ENCODE peak calls at places on chromosomes 12 and 14, in seven cellular contexts. S is NAMALWA; G is NCI-H510A treated with DMSO at 0.1 percent for 48 hours; Q is ACHN; Y is NCI-H460; E is T-helper 9 cell; N is activated CD4-positive, alpha-beta T cell treated with anti-CD3 and anti-CD28 coated beads for 48 hours. O is an unnamed sample.

GRCh38 chr14:38210168-38210567 is 2.5 kb downstream of the SSTR1 start:
- DNase-seq in E (no peak), N (no peak), S (no peak), Y (no peak), Q (no peak), G (peak), O (no peak)

GRCh38 chr12:2692156-2692555 is 102.6 kb upstream of the FKBP4 start:
- DNase-seq in Y (no peak), G (peak), Q (no peak), S (peak), N (peak), E (no peak), O (no peak)

GRCh38 chr12:96258451-96258933 is 64.3 kb downstream of the ELK3 start:
- DNase-seq in G (no peak), N (no peak), S (no peak), E (no peak), Q (no peak), Y (no peak), O (no peak)

GRCh38 chr12:99915251-99916082 is 69.3 kb downstream of the ANKS1B start:
- DNase-seq in N (no peak), E (no peak), G (no peak), Q (peak), Y (no peak), S (no peak), O (no peak)

GRCh38 chr14:24806061-24806678 is 172.2 kb upstream of the GZMB start:
- DNase-seq in N (peak), G (peak), S (peak), Y (peak), E (no peak), Q (peak), O (peak)

GRCh38 chr12:73226585-73226984 is 954.4 kb downstream of the TRHDE start:
- DNase-seq in E (no peak), G (no peak), Y (no peak), S (no peak), N (no peak), Q (no peak), O (no peak)

GRCh38 chr14:56378474-56378873 is 201.1 kb upstream of the TMEM260 start:
- DNase-seq in Q (no peak), G (no peak), S (no peak), Y (no peak), N (no peak), E (no peak), O (no peak)

GRCh38 chr12:5262450-5262849 is 169.5 kb upstream of the NTF3 start:
- DNase-seq in G (no peak), N (no peak), Y (no peak), E (no peak), Q (no peak), S (no peak), O (no peak)

GRCh38 chr14:76930549-76930948 is 98.0 kb downstream of the IRF2BPL start:
- DNase-seq in Y (no peak), N (no peak), Q (no peak), G (no peak), E (no peak), S (no peak), O (no peak)

GRCh38 chr14:67319142-67319541 is 40.5 kb downstream of the ATP6V1D start:
- DNase-seq in S (no peak), E (no peak), G (no peak), Q (no peak), Y (no peak), N (no peak), O (no peak)

GRCh38 chr12:68428724-68429580 is 96.8 kb upstream of the MDM1 start:
- DNase-seq in G (no peak), E (no peak), S (no peak), Y (no peak), N (no peak), Q (peak), O (no peak)

GRCh38 chr14:87067597-87067996 is 925.4 kb downstream of the GALC start:
- DNase-seq in S (no peak), E (no peak), N (no peak), Y (no peak), Q (no peak), G (no peak), O (no peak)

GRCh38 chr12:53224268-53224896 is 7.6 kb downstream of the RARG start:
- DNase-seq in Y (no peak), Q (peak), E (no peak), G (peak), S (no peak), N (no peak), O (no peak)

GRCh38 chr14:52840916-52841315 is 49.5 kb upstream of the GNPNAT1 start:
- DNase-seq in Y (no peak), N (no peak), G (no peak), E (no peak), S (no peak), Q (no peak), O (peak)